ENCODE peak calls at places on chromosomes 3 and 15, in five cellular contexts. W is spleen, E is H9, D is pancreas, B is AG04450. T is an unnamed sample.

GRCh38 chr15:74616020-74616939 is 644 bp downstream of the CLK3 start:
- DNase-seq in W (peak), E (no peak), D (peak), B (no peak), T (peak)

GRCh38 chr15:63982381-63982854 is 63.9 kb downstream of the DAPK2 start:
- DNase-seq in W (peak), E (no peak), D (no peak), B (no peak), T (no peak)

GRCh38 chr3:188006726-188007393 is 147.1 kb upstream of the LPP start:
- DNase-seq in W (no peak), E (no peak), D (no peak), B (no peak), T (peak)

GRCh38 chr3:98921957-98922356 is 20.5 kb upstream of the DCBLD2 start:
- DNase-seq in W (no peak), E (no peak), D (no peak), B (no peak), T (no peak)

GRCh38 chr15:45242289-45242688 is 9.7 kb upstream of the SLC28A2 start:
- DNase-seq in W (no peak), E (no peak), D (no peak), B (no peak), T (peak)

GRCh38 chr15:63944681-63944955 is 101.7 kb downstream of the DAPK2 start:
- DNase-seq in W (no peak), E (peak), D (no peak), B (no peak), T (no peak)

GRCh38 chr3:4311496-4311895 is 8.3 kb downstream of the SETMAR start:
- DNase-seq in W (no peak), E (no peak), D (no peak), B (no peak), T (no peak)

GRCh38 chr3:100288288-100288894 is 27.6 kb downstream of the TBC1D23 start:
- DNase-seq in W (no peak), E (no peak), D (no peak), B (no peak), T (no peak)

GRCh38 chr15:85854345-85855097 is 59.8 kb upstream of the KLHL25 start:
- DNase-seq in W (no peak), E (peak), D (no peak), B (no peak), T (peak)

GRCh38 chr3:38004415-38005075 is 14.0 kb downstream of the VILL start:
- DNase-seq in W (peak), E (peak), D (peak), B (no peak), T (peak)

GRCh38 chr15:86690566-86690965 is 610.9 kb downstream of the AGBL1 start:
- DNase-seq in W (no peak), E (no peak), D (no peak), B (no peak), T (no peak)

GRCh38 chr3:66029443-66029842 is 9.3 kb downstream of the MAGI1 start:
- DNase-seq in W (no peak), E (no peak), D (no peak), B (no peak), T (no peak)

GRCh38 chr3:100335137-100335833 is 728 bp downstream of the NIT2 start:
- DNase-seq in W (peak), E (peak), D (no peak), B (no peak), T (peak)

GRCh38 chr3:57079221-57079831 is 18.9 kb downstream of the SPATA12 start:
- DNase-seq in W (peak), E (peak), D (peak), B (no peak), T (peak)

GRCh38 chr15:66900586-66901310 is 164.7 kb upstream of the SMAD3 start:
- DNase-seq in W (no peak), E (no peak), D (no peak), B (no peak), T (no peak)

GRCh38 chr3:14989943-14990753 is 42.8 kb downstream of the NR2C2 start:
- DNase-seq in W (no peak), E (peak), D (no peak), B (no peak), T (no peak)

GRCh38 chr15:33679065-33679464 is 289.2 kb upstream of the CHRM5 start:
- DNase-seq in W (no peak), E (no peak), D (no peak), B (no peak), T (no peak)

GRCh38 chr15:33675246-33675645 is 293.1 kb upstream of the CHRM5 start:
- DNase-seq in W (no peak), E (no peak), D (no peak), B (no peak), T (no peak)

GRCh38 chr15:33680336-33680735 is 288.0 kb upstream of the CHRM5 start:
- DNase-seq in W (no peak), E (no peak), D (no peak), B (no peak), T (no peak)

DNA sequence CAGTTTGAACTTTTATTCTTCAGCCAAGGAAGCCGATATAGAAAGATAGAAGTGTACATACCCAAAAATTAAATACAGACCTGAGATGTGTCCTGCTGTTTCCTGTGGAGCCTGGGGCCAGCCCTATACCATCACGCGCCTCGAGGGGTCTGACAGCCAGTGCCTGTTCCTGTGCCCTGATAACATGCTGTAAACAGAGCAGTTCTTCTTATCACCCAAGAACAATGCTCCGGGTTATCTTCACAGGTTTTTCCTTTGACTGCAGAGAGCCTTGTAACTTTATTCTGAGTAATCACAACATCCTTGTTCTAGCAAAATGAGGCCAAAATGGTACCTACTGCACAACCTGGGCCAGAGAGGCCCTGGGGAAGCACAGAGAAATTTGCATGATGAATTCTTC is 289.7 kb upstream of the CHRM5 start:
- DNase-seq in W (no peak), E (no peak), D (no peak), B (no peak), T (no peak)
- TF ChIP-seq CTCF in W (no peak), E (no peak), D (no peak), B (no peak), T (no peak)

GRCh38 chr3:123153124-123153523 is 48.6 kb upstream of the SEC22A start:
- DNase-seq in W (no peak), E (no peak), D (no peak), B (no peak), T (no peak)
- TF ChIP-seq CTCF in W (no peak), E (no peak), D (no peak), B (no peak), T (no peak)

GRCh38 chr15:101250331-101250730 is 1.5 kb downstream of the CHSY1 start:
- DNase-seq in W (no peak), E (no peak), D (no peak), B (no peak), T (no peak)
- TF ChIP-seq CTCF in W (no peak), E (no peak), D (no peak), B (no peak), T (no peak)

DNA sequence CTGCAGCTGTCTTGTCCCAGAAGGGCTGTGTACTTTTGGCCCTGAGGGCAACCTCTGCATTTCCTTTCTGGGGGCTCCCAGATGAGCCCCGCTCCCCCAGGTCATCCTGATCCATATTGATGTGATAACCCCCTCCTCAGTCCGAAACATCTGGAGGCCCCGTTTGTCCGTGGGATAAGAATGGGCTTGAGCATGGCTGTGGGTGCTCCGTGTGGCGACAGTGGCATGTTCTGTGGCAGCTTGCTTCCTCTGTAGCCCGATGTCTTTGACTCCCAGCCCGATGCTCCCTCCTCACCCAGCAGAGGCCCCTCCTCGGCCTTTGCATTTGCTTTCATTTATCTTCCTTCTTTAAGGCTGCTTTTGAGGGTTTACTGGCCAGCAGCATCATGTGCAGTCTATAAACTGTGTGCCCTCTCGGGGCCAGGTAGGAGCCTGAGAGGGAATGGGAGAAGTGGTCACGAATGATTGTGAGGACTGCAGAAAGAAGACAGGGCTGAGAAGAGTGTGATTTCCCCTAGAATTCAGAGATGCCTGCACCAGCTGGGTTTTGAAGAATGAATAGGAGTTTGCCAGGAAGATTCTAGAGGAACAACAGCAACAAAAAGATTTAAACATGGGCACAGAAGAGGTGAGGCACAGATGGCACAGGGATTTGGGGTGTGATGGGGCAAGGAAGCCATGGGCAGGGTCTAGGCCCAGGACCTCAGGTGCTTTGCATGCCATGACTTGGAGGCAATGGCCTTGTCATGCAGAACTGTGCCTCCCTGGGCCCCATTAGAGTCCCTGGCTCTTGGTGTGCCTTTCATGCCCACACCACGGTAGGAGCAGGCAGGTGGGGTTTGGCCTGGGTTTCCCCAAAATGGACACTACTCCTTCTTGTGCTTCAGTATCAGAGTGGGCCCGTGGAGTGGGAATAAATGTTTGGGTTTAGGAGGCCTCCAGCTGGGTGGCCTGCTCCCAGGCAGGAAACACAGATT is 34.2 kb downstream of the APBA2 start:
- DNase-seq in W (peak), E (no peak), D (no peak), B (no peak), T (no peak)
- TF ChIP-seq CTCF in W (no peak), E (no peak), D (no peak), B (no peak), T (no peak)